ENCODE peak calls at places on chromosomes 6 and 20, in nine cellular contexts. One of them, this sample, is unnamed.

GRCh38 chr20:10427060-10427692 is 6.8 kb downstream of the MKKS start:
- DNase-seq in hepatocyte: peak
- DNase-seq in lower lobe of right lung: peak
- DNase-seq in AG04450: peak
- DNase-seq in right lobe of liver: peak
- DNase-seq in upper lobe of right lung: no peak
- DNase-seq in ovary: peak
- DNase-seq in osteoblast: no peak
- DNase-seq in tibial artery: peak
- DNase-seq in this sample: no peak

GRCh38 chr6:1724616-1725015 is 114.9 kb downstream of the FOXC1 start:
- DNase-seq in hepatocyte: peak
- DNase-seq in lower lobe of right lung: peak
- DNase-seq in AG04450: no peak
- DNase-seq in right lobe of liver: peak
- DNase-seq in upper lobe of right lung: no peak
- DNase-seq in ovary: no peak
- DNase-seq in osteoblast: peak
- DNase-seq in tibial artery: no peak
- DNase-seq in this sample: peak

GRCh38 chr20:13101701-13102100 is 92.9 kb downstream of the SPTLC3 start:
- DNase-seq in hepatocyte: peak
- DNase-seq in lower lobe of right lung: no peak
- DNase-seq in AG04450: no peak
- DNase-seq in right lobe of liver: no peak
- DNase-seq in upper lobe of right lung: no peak
- DNase-seq in ovary: no peak
- DNase-seq in osteoblast: peak
- DNase-seq in tibial artery: no peak
- DNase-seq in this sample: no peak

GRCh38 chr20:63500902-63501817 is 2.3 kb upstream of the EEF1A2 start:
- DNase-seq in hepatocyte: no peak
- DNase-seq in lower lobe of right lung: peak
- DNase-seq in AG04450: no peak
- DNase-seq in right lobe of liver: no peak
- DNase-seq in upper lobe of right lung: no peak
- DNase-seq in ovary: no peak
- DNase-seq in osteoblast: peak
- DNase-seq in tibial artery: no peak
- DNase-seq in this sample: peak

GRCh38 chr20:32762754-32763201 is 593 bp downstream of the DNMT3B start:
- DNase-seq in hepatocyte: peak
- DNase-seq in lower lobe of right lung: no peak
- DNase-seq in AG04450: no peak
- DNase-seq in right lobe of liver: no peak
- DNase-seq in upper lobe of right lung: no peak
- DNase-seq in ovary: no peak
- DNase-seq in osteoblast: peak
- DNase-seq in tibial artery: no peak
- DNase-seq in this sample: no peak

GRCh38 chr6:36682328-36683144 is 4.0 kb downstream of the CDKN1A start:
- DNase-seq in hepatocyte: peak
- DNase-seq in lower lobe of right lung: peak
- DNase-seq in AG04450: no peak
- DNase-seq in right lobe of liver: peak
- DNase-seq in upper lobe of right lung: peak
- DNase-seq in ovary: no peak
- DNase-seq in osteoblast: peak
- DNase-seq in tibial artery: no peak
- DNase-seq in this sample: peak

GRCh38 chr6:26152226-26153101 is 65.2 kb downstream of the HFE start:
- DNase-seq in hepatocyte: no peak
- DNase-seq in lower lobe of right lung: no peak
- DNase-seq in AG04450: no peak
- DNase-seq in right lobe of liver: no peak
- DNase-seq in upper lobe of right lung: no peak
- DNase-seq in ovary: no peak
- DNase-seq in osteoblast: no peak
- DNase-seq in tibial artery: no peak
- DNase-seq in this sample: no peak

GRCh38 chr20:24668791-24669190 is 199.4 kb downstream of the SYNDIG1 start:
- DNase-seq in hepatocyte: no peak
- DNase-seq in lower lobe of right lung: no peak
- DNase-seq in AG04450: no peak
- DNase-seq in right lobe of liver: no peak
- DNase-seq in upper lobe of right lung: no peak
- DNase-seq in ovary: no peak
- DNase-seq in osteoblast: no peak
- DNase-seq in tibial artery: peak
- DNase-seq in this sample: no peak

GRCh38 chr6:17361013-17361412 is 32.4 kb upstream of the CAP2 start:
- DNase-seq in hepatocyte: no peak
- DNase-seq in lower lobe of right lung: no peak
- DNase-seq in AG04450: no peak
- DNase-seq in right lobe of liver: no peak
- DNase-seq in upper lobe of right lung: no peak
- DNase-seq in ovary: no peak
- DNase-seq in osteoblast: peak
- DNase-seq in tibial artery: no peak
- DNase-seq in this sample: no peak

GRCh38 chr6:129153257-129153656 is 270.3 kb downstream of the LAMA2 start:
- DNase-seq in hepatocyte: no peak
- DNase-seq in lower lobe of right lung: no peak
- DNase-seq in AG04450: no peak
- DNase-seq in right lobe of liver: no peak
- DNase-seq in upper lobe of right lung: no peak
- DNase-seq in ovary: no peak
- DNase-seq in osteoblast: no peak
- DNase-seq in tibial artery: no peak
- DNase-seq in this sample: no peak

GRCh38 chr6:129146836-129147366 is 264.0 kb downstream of the LAMA2 start:
- DNase-seq in hepatocyte: no peak
- DNase-seq in lower lobe of right lung: no peak
- DNase-seq in AG04450: no peak
- DNase-seq in right lobe of liver: no peak
- DNase-seq in upper lobe of right lung: no peak
- DNase-seq in ovary: no peak
- DNase-seq in osteoblast: no peak
- DNase-seq in tibial artery: no peak
- DNase-seq in this sample: no peak

DNA sequence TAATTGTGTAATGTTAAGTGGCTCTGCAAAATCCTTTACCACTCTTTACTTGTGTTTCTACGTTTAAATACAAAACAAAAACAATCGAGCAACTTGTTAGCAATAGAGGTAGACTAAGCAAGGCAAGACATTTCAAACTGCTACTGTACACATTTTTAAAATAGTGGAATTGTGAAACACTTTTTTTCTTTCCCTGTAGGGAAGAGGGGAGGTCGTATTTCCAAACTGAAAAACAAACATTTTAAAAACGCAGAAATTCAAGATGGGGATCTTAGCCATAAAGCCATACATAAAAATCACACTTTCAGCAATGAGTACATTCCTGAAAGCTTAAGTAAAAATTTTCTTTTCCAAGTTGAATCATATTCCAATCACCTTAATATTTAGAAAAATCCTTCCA is 267.5 kb downstream of the LAMA2 start:
- DNase-seq in hepatocyte: no peak
- DNase-seq in lower lobe of right lung: no peak
- DNase-seq in AG04450: no peak
- DNase-seq in right lobe of liver: no peak
- DNase-seq in upper lobe of right lung: no peak
- DNase-seq in ovary: no peak
- DNase-seq in osteoblast: no peak
- DNase-seq in tibial artery: no peak
- DNase-seq in this sample: no peak
- TF ChIP-seq CTCF in hepatocyte: no peak
- TF ChIP-seq CTCF in lower lobe of right lung: no peak
- TF ChIP-seq CTCF in AG04450: no peak
- TF ChIP-seq CTCF in right lobe of liver: no peak
- TF ChIP-seq CTCF in upper lobe of right lung: no peak
- TF ChIP-seq CTCF in ovary: no peak
- TF ChIP-seq CTCF in osteoblast: no peak
- TF ChIP-seq CTCF in tibial artery: no peak
- TF ChIP-seq CTCF in this sample: no peak

GRCh38 chr20:3227511-3227910 is 11.5 kb downstream of the SLC4A11 start:
- DNase-seq in hepatocyte: no peak
- DNase-seq in lower lobe of right lung: no peak
- DNase-seq in AG04450: no peak
- DNase-seq in right lobe of liver: no peak
- DNase-seq in upper lobe of right lung: no peak
- DNase-seq in ovary: no peak
- DNase-seq in osteoblast: peak
- DNase-seq in tibial artery: no peak
- DNase-seq in this sample: no peak
- H3K4me3 ChIP-seq in hepatocyte: no peak
- H3K4me3 ChIP-seq in lower lobe of right lung: no peak
- H3K4me3 ChIP-seq in AG04450: no peak
- H3K4me3 ChIP-seq in right lobe of liver: no peak
- H3K4me3 ChIP-seq in upper lobe of right lung: no peak
- H3K4me3 ChIP-seq in ovary: no peak
- H3K4me3 ChIP-seq in osteoblast: no peak
- H3K4me3 ChIP-seq in tibial artery: no peak
- H3K4me3 ChIP-seq in this sample: no peak

DNA sequence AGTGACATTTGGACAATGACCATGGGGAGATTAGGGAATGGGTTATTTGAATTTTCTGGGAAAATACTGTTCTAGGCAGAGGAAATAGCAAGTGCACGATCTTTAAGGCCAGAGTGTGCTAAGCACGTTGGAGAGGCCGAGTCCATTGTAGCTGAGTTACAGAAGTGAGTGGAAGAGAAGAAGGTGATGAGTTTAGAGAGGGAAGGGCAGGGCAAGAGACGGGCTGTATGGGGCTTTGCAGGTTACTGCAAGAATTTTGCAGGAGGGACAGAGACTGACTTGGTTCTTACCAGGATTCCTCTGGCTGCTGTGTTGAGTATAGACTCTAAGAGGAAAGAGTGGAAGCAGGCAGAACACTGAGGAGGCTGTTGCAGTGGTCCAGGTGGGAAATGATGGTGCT is 1.1 kb upstream of the NCOA3 start:
- DNase-seq in hepatocyte: no peak
- DNase-seq in lower lobe of right lung: no peak
- DNase-seq in AG04450: no peak
- DNase-seq in right lobe of liver: no peak
- DNase-seq in upper lobe of right lung: no peak
- DNase-seq in ovary: no peak
- DNase-seq in osteoblast: no peak
- DNase-seq in tibial artery: no peak
- DNase-seq in this sample: no peak
- TF ChIP-seq CTCF in hepatocyte: no peak
- TF ChIP-seq CTCF in lower lobe of right lung: no peak
- TF ChIP-seq CTCF in AG04450: no peak
- TF ChIP-seq CTCF in right lobe of liver: no peak
- TF ChIP-seq CTCF in upper lobe of right lung: no peak
- TF ChIP-seq CTCF in ovary: no peak
- TF ChIP-seq CTCF in osteoblast: no peak
- TF ChIP-seq CTCF in tibial artery: no peak
- TF ChIP-seq CTCF in this sample: no peak

DNA sequence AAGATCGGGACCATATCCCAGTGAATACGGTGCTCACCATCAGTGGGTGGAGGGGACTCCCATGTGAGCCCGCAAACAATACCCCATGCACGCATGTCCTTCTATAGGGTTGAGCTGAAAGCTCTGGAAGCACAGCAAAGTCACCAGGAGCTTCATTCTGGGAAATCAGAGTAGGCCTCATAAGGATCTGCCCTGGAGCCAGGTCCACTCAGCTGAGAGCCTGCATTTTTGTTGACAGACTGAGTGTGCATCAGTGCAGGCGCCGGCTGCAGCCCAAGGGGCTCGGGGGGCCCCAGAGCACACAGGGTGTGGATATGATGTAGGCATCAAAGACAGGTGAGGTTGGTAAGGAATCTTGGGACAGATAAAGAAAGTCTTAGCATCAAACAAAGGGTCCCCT is 79.8 kb upstream of the CD93 start:
- DNase-seq in hepatocyte: no peak
- DNase-seq in lower lobe of right lung: no peak
- DNase-seq in AG04450: no peak
- DNase-seq in right lobe of liver: no peak
- DNase-seq in upper lobe of right lung: no peak
- DNase-seq in ovary: no peak
- DNase-seq in osteoblast: no peak
- DNase-seq in tibial artery: no peak
- DNase-seq in this sample: no peak
- H3K4me3 ChIP-seq in hepatocyte: no peak
- H3K4me3 ChIP-seq in lower lobe of right lung: no peak
- H3K4me3 ChIP-seq in AG04450: no peak
- H3K4me3 ChIP-seq in right lobe of liver: no peak
- H3K4me3 ChIP-seq in upper lobe of right lung: no peak
- H3K4me3 ChIP-seq in ovary: no peak
- H3K4me3 ChIP-seq in osteoblast: no peak
- H3K4me3 ChIP-seq in tibial artery: no peak
- H3K4me3 ChIP-seq in this sample: no peak

GRCh38 chr20:47521059-47521808 is 19.5 kb downstream of the NCOA3 start:
- DNase-seq in hepatocyte: peak
- DNase-seq in lower lobe of right lung: no peak
- DNase-seq in AG04450: no peak
- DNase-seq in right lobe of liver: no peak
- DNase-seq in upper lobe of right lung: no peak
- DNase-seq in ovary: no peak
- DNase-seq in osteoblast: no peak
- DNase-seq in tibial artery: no peak
- DNase-seq in this sample: no peak
- TF ChIP-seq CTCF in hepatocyte: peak
- TF ChIP-seq CTCF in lower lobe of right lung: no peak
- TF ChIP-seq CTCF in AG04450: no peak
- TF ChIP-seq CTCF in right lobe of liver: no peak
- TF ChIP-seq CTCF in upper lobe of right lung: peak
- TF ChIP-seq CTCF in ovary: no peak
- TF ChIP-seq CTCF in osteoblast: no peak
- TF ChIP-seq CTCF in tibial artery: no peak
- TF ChIP-seq CTCF in this sample: no peak